ENCODE peak calls at places on chromosomes 13 and 19, in five cellular contexts. I is ovary, E is IMR-90, H is heart left ventricle, G is Peyer's patch. C is an unnamed sample.

GRCh38 chr13:99982741-99983400 is 1.3 kb downstream of the ZIC2 start:
- DNase-seq in I (no peak), E (no peak), H (no peak), G (no peak), C (no peak)

GRCh38 chr19:788821-789472 is 8.3 kb upstream of the PTBP1 start:
- DNase-seq in I (no peak), E (no peak), H (no peak), G (no peak), C (no peak)

GRCh38 chr13:76383671-76384461 is 502.3 kb downstream of the KCTD12 start:
- DNase-seq in I (no peak), E (peak; percentile 94), H (no peak), G (peak; percentile 46), C (no peak)

GRCh38 chr13:113607056-113607455 is 22.5 kb downstream of the TFDP1 start:
- DNase-seq in I (no peak), E (no peak), H (no peak), G (no peak), C (no peak)

GRCh38 chr13:102536695-102537485 is 59.9 kb upstream of the TPP2 start:
- DNase-seq in I (no peak), E (no peak), H (no peak), G (no peak), C (no peak)

GRCh38 chr13:33483471-33483870 is 197.9 kb upstream of the STARD13 start:
- DNase-seq in I (no peak), E (peak; percentile 28), H (no peak), G (no peak), C (no peak)

GRCh38 chr19:18798384-18799352 is 7.6 kb upstream of the COMP start:
- DNase-seq in I (no peak), E (no peak), H (no peak), G (no peak), C (no peak)

GRCh38 chr13:113373811-113374485 is 10.0 kb upstream of the GRTP1 start:
- DNase-seq in I (no peak), E (no peak), H (no peak), G (no peak), C (peak; percentile 73)

GRCh38 chr13:107712145-107712544 is 503.2 kb downstream of the LIG4 start:
- DNase-seq in I (no peak), E (no peak), H (no peak), G (no peak), C (no peak)

GRCh38 chr19:46428278-46429141 is at the start of gene PNMA8C:
- DNase-seq in I (peak; percentile 76), E (peak; percentile 63), H (peak; percentile 87), G (peak; percentile 74), C (no peak)

GRCh38 chr19:35708391-35708790 is 4.0 kb downstream of the ZBTB32 start:
- DNase-seq in I (no peak), E (no peak), H (no peak), G (no peak), C (no peak)

GRCh38 chr19:44757735-44758505 is 9.4 kb downstream of the BCL3 start:
- DNase-seq in I (peak; percentile 76), E (peak; percentile 63), H (peak; percentile 88), G (no peak), C (no peak)

GRCh38 chr13:37164635-37165034 is 59.2 kb upstream of the CSNK1A1L start:
- DNase-seq in I (no peak), E (no peak), H (no peak), G (no peak), C (no peak)

GRCh38 chr13:39597828-39598227 is 5.2 kb downstream of the LHFPL6 start:
- DNase-seq in I (no peak), E (peak; percentile 59), H (no peak), G (no peak), C (no peak)

GRCh38 chr13:73090116-73090811 is 31.5 kb downstream of the KLF5 start:
- DNase-seq in I (no peak), E (peak; percentile 91), H (no peak), G (peak; percentile 85), C (no peak)

GRCh38 chr13:91357613-91358383 is 10.3 kb downstream of the MIR17HG start:
- DNase-seq in I (no peak), E (no peak), H (no peak), G (no peak), C (no peak)

GRCh38 chr13:21037656-21038055 is 23.7 kb downstream of the LATS2 start:
- DNase-seq in I (no peak), E (no peak), H (no peak), G (peak; percentile 42), C (no peak)

GRCh38 chr19:11142528-11143171 is 12.9 kb downstream of the SPC24 start:
- DNase-seq in I (peak; percentile 97), E (peak; percentile 95), H (peak; percentile 96), G (peak; percentile 84), C (no peak)

GRCh38 chr13:44432595-44432994 is 59.0 kb downstream of the SERP2 start:
- DNase-seq in I (peak; percentile 51), E (peak; percentile 31), H (no peak), G (no peak), C (no peak)

GRCh38 chr13:29319451-29319850 is 276.0 kb downstream of the SLC7A1 start:
- DNase-seq in I (no peak), E (no peak), H (no peak), G (no peak), C (no peak)

GRCh38 chr19:18725755-18726416 is 42.4 kb downstream of the CRTC1 start:
- DNase-seq in I (peak; percentile 72), E (no peak), H (no peak), G (no peak), C (no peak)

GRCh38 chr13:73107970-73108369 is 49.2 kb downstream of the KLF5 start:
- DNase-seq in I (no peak), E (no peak), H (no peak), G (no peak), C (no peak)

GRCh38 chr19:51440052-51440451 is 18.2 kb downstream of the SIGLEC8 start:
- DNase-seq in I (no peak), E (no peak), H (no peak), G (no peak), C (no peak)

GRCh38 chr13:66835040-66835628 is 395.0 kb downstream of the PCDH9 start:
- DNase-seq in I (peak; percentile 64), E (peak; percentile 18), H (peak; percentile 87), G (peak; percentile 48), C (peak; percentile 65)

GRCh38 chr13:94710081-94710809 is 2.1 kb downstream of the SOX21 start:
- DNase-seq in I (no peak), E (no peak), H (no peak), G (no peak), C (no peak)
- H3K27ac ChIP-seq in I (no peak overlapping the region), E (no peak overlapping the region), H (no peak overlapping the region), G (no peak overlapping the region), C (peak overlapping the region; percentile 81)

DNA sequence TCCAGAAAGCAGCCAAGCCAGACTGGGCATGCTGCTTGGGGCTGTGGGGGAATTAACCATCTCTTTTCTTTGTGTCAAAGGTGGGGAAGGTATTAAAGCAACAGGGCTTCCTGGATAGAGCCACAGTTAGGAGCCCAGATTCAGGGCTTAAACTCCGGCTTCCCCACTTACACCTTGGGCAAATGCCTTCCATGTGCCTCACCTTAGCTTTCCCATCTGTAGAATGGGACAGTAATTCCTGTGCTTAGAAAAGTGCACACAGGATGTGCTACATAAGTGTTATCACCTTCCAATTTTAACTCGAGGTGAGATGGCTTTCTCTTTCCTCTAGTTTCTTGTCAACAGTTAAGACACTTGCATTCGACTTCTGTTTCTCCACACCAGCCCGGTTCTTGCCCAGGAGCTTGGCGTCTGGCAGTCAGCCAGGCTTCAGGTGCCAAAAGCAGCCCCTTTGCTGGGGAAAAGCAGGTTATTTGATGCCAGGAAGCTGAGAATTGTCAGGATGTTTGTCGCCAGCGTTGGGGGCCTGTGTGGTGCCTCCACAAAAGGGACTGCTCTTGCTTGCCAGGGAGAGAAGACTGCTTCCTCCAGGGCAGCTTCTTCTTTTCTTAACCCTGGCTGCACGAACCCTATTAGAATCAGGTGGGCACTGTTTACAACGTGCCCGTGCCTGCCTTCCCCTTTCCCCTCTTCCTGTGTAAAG is 79.2 kb downstream of the SIPA1L3 start:
- DNase-seq in I (no peak), E (no peak), H (no peak), G (peak; percentile 59), C (no peak)
- H3K4me1 ChIP-seq in I (no peaks in the 10 kb centered on the region), E (peaks cover 21% of the 10 kb centered on the region), H (no peaks in the 10 kb centered on the region), G (no peaks in the 10 kb centered on the region), C (peaks cover 46% of the 10 kb centered on the region)

GRCh38 chr19:48656840-48657474 is 11.0 kb upstream of the CA11 start:
- DNase-seq in I (no peak), E (peak; percentile 95), H (no peak), G (peak; percentile 59), C (no peak)
- TF ChIP-seq POLR2A in I (no peak), E (no peak), H (no peak), G (no peak), C (no peak)

DNA sequence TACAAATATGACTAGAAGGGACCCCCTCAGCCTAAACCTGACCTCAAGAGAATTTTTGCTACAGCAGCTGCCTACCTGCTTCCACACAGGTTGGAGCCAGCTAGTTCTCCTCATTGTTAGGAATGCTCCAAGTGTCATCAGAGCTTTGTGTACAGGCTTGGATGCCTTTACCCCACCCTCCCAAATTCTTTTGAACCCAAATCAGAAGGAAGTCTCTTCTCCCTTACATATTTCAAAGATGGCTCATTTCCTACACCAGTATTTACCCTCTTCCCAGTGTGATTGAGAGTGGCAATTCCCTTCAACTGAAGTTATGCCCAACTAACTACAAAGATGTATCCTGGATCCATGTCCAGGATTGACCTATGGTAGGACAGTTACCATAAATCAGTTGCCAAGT is 323.2 kb downstream of the OXGR1 start:
- DNase-seq in I (no peak), E (no peak), H (no peak), G (no peak), C (no peak)
- H3K27ac ChIP-seq in I (no peak overlapping the region), E (no peak overlapping the region), H (no peak overlapping the region), G (no peak overlapping the region), C (no peak overlapping the region)

GRCh38 chr13:48241651-48242050 is 8.6 kb downstream of the ITM2B start:
- DNase-seq in I (no peak), E (no peak), H (no peak), G (no peak), C (no peak)
- H3K4me1 ChIP-seq in I (peaks cover 3% of the 10 kb centered on the region), E (peaks cover 2% of the 10 kb centered on the region), H (peaks cover 96% of the 10 kb centered on the region), G (no peaks in the 10 kb centered on the region), C (peaks cover 67% of the 10 kb centered on the region)

GRCh38 chr19:12485571-12485970 is 955 bp upstream of the ZNF709 start:
- DNase-seq in I (no peak), E (no peak), H (no peak), G (no peak), C (no peak)

GRCh38 chr19:12484011-12484370 is 625 bp downstream of the ZNF709 start:
- DNase-seq in I (no peak), E (peak; percentile 6), H (no peak), G (no peak), C (no peak)

GRCh38 chr19:12481781-12482504 is 2.7 kb downstream of the ZNF709 start:
- DNase-seq in I (no peak), E (no peak), H (no peak), G (no peak), C (no peak)

GRCh38 chr19:12482505-12482886 is 2.1 kb downstream of the ZNF709 start:
- DNase-seq in I (no peak), E (no peak), H (no peak), G (no peak), C (no peak)

GRCh38 chr19:12484371-12485322 is at the start of gene ZNF709:
- DNase-seq in I (peak; percentile 94), E (peak; percentile 77), H (peak; percentile 95), G (peak; percentile 97), C (peak; percentile 92)
- TF ChIP-seq POLR2A in I (peak; percentile 53), E (peak; percentile 19), H (no peak), G (no peak), C (no peak)

C was measured in suprapubic skin.